ENCODE peak calls at places on chromosomes 2 and 18, in four cellular contexts. D is astrocyte of the spinal cord, E is heart right ventricle, K is fibroblast of pulmonary artery. P is an unnamed sample.

GRCh38 chr2:203396667-203397066 is 68.5 kb downstream of the ABI2 start:
- DNase-seq in D (no peak), E (no peak), K (no peak), P (no peak)

GRCh38 chr2:136118819-136119716 is 1.1 kb upstream of the CXCR4 start:
- DNase-seq in D (no peak), E (peak), K (no peak), P (no peak)

GRCh38 chr18:28582724-28583123 is 405.8 kb upstream of the CDH2 start:
- DNase-seq in D (no peak), E (no peak), K (no peak), P (no peak)

GRCh38 chr18:10086458-10086857 is 172.6 kb downstream of the VAPA start:
- DNase-seq in D (no peak), E (no peak), K (no peak), P (no peak)

GRCh38 chr2:3243804-3244203 is 133.8 kb downstream of the EIPR1 start:
- DNase-seq in D (no peak), E (no peak), K (no peak), P (no peak)

GRCh38 chr2:112121682-112122254 is 16.4 kb upstream of the FBLN7 start:
- DNase-seq in D (peak), E (no peak), K (peak), P (no peak)

GRCh38 chr2:86768189-86768949 is 22.3 kb downstream of the CD8A start:
- DNase-seq in D (no peak), E (no peak), K (no peak), P (no peak)

GRCh38 chr2:223549215-223549614 is 52.9 kb downstream of the SCG2 start:
- DNase-seq in D (peak), E (no peak), K (peak), P (no peak)

GRCh38 chr18:65214456-65214855 is 536.4 kb upstream of the CDH7 start:
- DNase-seq in D (no peak), E (no peak), K (no peak), P (no peak)

GRCh38 chr18:54888378-54888777 is 60.1 kb downstream of the RAB27B start:
- DNase-seq in D (no peak), E (no peak), K (no peak), P (no peak)

GRCh38 chr2:29293830-29294438 is 178.7 kb downstream of the CLIP4 start:
- DNase-seq in D (peak), E (no peak), K (peak), P (no peak)

GRCh38 chr2:119261498-119262225 is 38.0 kb downstream of the STEAP3 start:
- DNase-seq in D (no peak), E (no peak), K (no peak), P (no peak)
- TF ChIP-seq CTCF in D (no peak), E (no peak), K (no peak), P (no peak)

GRCh38 chr2:20652673-20653575 is 2.0 kb upstream of the HS1BP3 start:
- DNase-seq in D (no peak), E (no peak), K (no peak), P (no peak)

GRCh38 chr2:20650880-20651730 is at the start of gene HS1BP3:
- DNase-seq in D (peak), E (peak), K (peak), P (peak)

GRCh38 chr2:20652141-20652540 is 1.2 kb upstream of the HS1BP3 start:
- DNase-seq in D (no peak), E (no peak), K (no peak), P (no peak)

GRCh38 chr2:20650412-20650879 is 452 bp downstream of the HS1BP3 start:
- DNase-seq in D (no peak), E (no peak), K (peak), P (no peak)

DNA sequence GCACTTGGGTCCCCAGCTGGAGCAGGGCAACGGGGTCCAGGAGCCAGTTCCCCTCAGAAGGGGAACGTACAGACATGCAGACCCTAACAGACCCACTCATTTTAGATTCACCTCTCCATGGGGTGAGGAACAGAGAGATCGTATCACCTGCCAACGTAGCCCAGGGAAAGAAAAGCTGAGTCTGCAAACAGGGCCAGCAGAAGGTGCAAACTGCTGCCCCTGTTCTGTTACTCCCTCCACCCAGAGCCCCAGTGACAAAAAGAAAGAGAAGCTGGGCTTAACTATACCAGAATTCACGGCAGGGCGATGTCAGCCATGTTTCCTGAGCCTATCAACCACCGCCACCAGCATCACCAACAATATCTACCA is 817 bp upstream of the HS1BP3 start:
- DNase-seq in D (no peak), E (no peak), K (no peak), P (no peak)
- H3K4me3 ChIP-seq in D (peak), E (peak), K (peak), P (peak)

GRCh38 chr2:12417811-12418210 is 298.9 kb upstream of the TRIB2 start:
- DNase-seq in D (peak), E (no peak), K (no peak), P (no peak)

GRCh38 chr2:12419803-12420202 is 296.9 kb upstream of the TRIB2 start:
- DNase-seq in D (no peak), E (no peak), K (no peak), P (no peak)

GRCh38 chr2:12412898-12413305 is 303.8 kb upstream of the TRIB2 start:
- DNase-seq in D (peak), E (no peak), K (peak), P (no peak)

GRCh38 chr2:12421061-12421460 is 295.7 kb upstream of the TRIB2 start:
- DNase-seq in D (no peak), E (no peak), K (no peak), P (no peak)

DNA sequence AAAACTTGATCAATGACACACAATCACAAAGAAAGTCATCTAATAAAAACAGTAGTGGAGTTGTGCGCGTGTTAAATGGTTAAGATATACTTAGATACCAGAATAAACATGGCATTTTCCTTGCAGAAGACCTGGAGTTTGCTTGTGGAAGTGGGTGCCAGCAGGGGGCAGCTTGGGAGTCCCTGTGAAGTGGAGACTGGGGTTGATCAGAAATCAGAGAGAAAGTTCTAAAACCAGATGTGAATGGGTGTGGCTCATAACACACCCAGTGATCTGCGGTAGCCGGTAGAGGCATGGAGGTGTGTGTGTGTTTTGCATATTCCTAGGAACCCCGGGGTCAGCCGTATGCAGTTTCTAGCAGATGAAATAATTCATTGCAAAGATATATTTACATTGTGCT is 300.1 kb upstream of the TRIB2 start:
- DNase-seq in D (peak), E (peak), K (peak), P (peak)
- TF ChIP-seq CTCF in D (peak), E (peak), K (peak), P (peak)

GRCh38 chr2:101114815-101115214 is 36.4 kb downstream of the TBC1D8 start:
- DNase-seq in D (no peak), E (no peak), K (no peak), P (no peak)
- H3K4me3 ChIP-seq in D (no peak), E (no peak), K (no peak), P (no peak)

GRCh38 chr2:5756266-5756665 is 64.1 kb downstream of the SOX11 start:
- DNase-seq in D (no peak), E (no peak), K (no peak), P (no peak)
- TF ChIP-seq CTCF in D (no peak), E (no peak), K (no peak), P (no peak)

DNA sequence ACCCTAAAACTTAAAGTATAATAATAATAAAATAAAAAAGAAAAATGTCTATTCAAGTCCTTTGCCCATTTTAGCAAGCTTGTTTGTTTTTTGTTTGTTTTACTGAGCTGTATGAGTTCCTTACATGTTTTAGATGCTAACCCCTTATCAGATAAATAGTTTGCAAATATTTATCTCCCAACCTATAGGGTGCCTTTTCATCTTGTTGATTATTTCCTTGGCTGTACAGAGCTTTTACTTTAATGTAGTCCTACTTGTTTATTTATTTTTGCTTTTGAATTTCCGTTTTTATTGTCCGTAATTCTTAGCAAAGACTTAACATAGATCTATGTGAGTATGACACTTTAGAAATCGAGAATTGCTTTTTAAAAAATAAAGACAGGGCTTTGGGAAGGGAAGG is 17.8 kb downstream of the PXDN start:
- DNase-seq in D (no peak), E (no peak), K (no peak), P (no peak)
- H3K4me3 ChIP-seq in D (no peak), E (peak), K (no peak), P (no peak)

GRCh38 chr18:23966909-23967308 is 47.6 kb upstream of the TTC39C start:
- DNase-seq in D (no peak), E (no peak), K (no peak), P (no peak)

GRCh38 chr18:23967321-23968089 is 47.0 kb upstream of the TTC39C start:
- DNase-seq in D (no peak), E (no peak), K (no peak), P (no peak)

GRCh38 chr18:23963443-23964185 is 50.9 kb upstream of the TTC39C start:
- DNase-seq in D (no peak), E (no peak), K (no peak), P (no peak)

GRCh38 chr18:23968638-23969037 is 45.9 kb upstream of the TTC39C start:
- DNase-seq in D (no peak), E (no peak), K (no peak), P (no peak)

DNA sequence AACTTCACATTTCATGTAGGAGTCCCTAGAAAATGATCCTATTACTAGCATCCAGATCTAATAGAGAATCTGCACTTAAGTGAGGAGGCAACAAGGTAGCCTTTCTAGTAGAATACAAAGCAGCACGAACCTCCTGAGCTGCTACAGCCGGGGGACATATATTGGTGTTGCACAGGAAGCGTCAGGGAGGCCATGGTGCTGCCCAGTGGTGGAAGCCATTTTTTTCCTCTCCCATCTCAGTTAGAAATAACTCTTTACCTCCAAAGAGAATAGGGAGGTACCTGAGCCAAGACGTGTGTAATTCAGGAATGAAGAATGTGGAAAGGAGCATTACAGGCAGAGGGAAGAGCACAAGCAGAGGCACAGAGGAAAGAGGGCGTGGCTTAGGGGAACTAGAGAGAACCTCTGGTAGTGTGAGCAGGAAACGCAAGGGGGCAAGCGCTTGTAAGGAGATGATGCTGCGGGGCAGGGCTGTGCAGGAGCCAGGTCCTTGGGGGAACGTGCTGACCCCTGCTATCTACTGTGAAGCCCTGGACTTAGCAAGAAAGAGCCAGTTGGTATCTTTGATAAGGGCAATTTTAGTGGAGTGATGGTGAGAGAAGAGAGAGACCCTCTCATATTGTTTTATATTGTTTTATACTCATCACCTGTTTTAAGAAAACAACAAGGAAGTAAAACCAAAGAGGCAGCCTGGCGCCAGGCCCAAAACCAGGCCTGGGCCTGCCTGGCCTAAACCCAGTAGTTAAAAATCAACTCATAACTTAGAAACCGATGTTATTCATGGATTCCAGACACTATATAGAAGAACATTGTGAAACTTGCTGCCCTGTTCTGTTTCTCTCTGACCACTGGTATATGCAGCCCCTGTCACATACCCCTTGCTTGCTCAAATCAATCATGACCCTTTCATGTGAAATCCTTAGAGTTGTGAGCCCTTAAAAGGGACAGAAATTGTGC is 50.0 kb upstream of the TTC39C start:
- DNase-seq in D (no peak), E (no peak), K (no peak), P (no peak)
- TF ChIP-seq CTCF in D (no peak), E (no peak), K (no peak), P (no peak)

GRCh38 chr2:97812916-97813315 is 99.5 kb downstream of the ZAP70 start:
- DNase-seq in D (peak), E (no peak), K (no peak), P (no peak)
- H3K4me3 ChIP-seq in D (no peak), E (no peak), K (no peak), P (no peak)